ENCODE peak calls at places on chromosomes 2 and 18, in eight cellular contexts. T, N, K, Y, C, L, M and R are unnamed samples.

GRCh38 chr2:46329803-46330775 is 32.9 kb downstream of the EPAS1 start:
- DNase-seq in T (peak; percentile 81), N (peak; percentile 91), K (no peak), Y (no peak), C (no peak), L (no peak), M (peak; percentile 81), R (peak; percentile 68)

GRCh38 chr18:32368170-32368569 is 102.5 kb downstream of the GAREM1 start:
- DNase-seq in T (no peak), N (peak; percentile 65), K (no peak), Y (no peak), C (no peak), L (no peak), M (no peak), R (no peak)

GRCh38 chr2:236828002-236828401 is 257.7 kb upstream of the COPS8 start:
- DNase-seq in T (no peak), N (no peak), K (peak; percentile 25), Y (no peak), C (no peak), L (no peak), M (no peak), R (no peak)

GRCh38 chr2:205752924-205753323 is 70.6 kb downstream of the NRP2 start:
- DNase-seq in T (no peak), N (no peak), K (no peak), Y (no peak), C (no peak), L (no peak), M (no peak), R (no peak)

GRCh38 chr18:32454667-32455066 is 16.0 kb downstream of the GAREM1 start:
- DNase-seq in T (peak; percentile 11), N (no peak), K (no peak), Y (no peak), C (no peak), L (no peak), M (no peak), R (no peak)

GRCh38 chr18:78891185-78891762 is 88.3 kb upstream of the SALL3 start:
- DNase-seq in T (no peak), N (no peak), K (no peak), Y (no peak), C (peak; percentile 21), L (no peak), M (no peak), R (no peak)

GRCh38 chr2:112940859-112941258 is 29.9 kb downstream of the IL37 start:
- DNase-seq in T (no peak), N (no peak), K (no peak), Y (no peak), C (no peak), L (no peak), M (no peak), R (no peak)

GRCh38 chr2:234853739-234854138 is 98.1 kb upstream of the SH3BP4 start:
- DNase-seq in T (no peak), N (no peak), K (no peak), Y (no peak), C (no peak), L (no peak), M (no peak), R (no peak)

GRCh38 chr2:110106642-110107041 is 9.0 kb downstream of the MALL start:
- DNase-seq in T (peak; percentile 82), N (peak; percentile 65), K (no peak), Y (no peak), C (no peak), L (no peak), M (no peak), R (peak; percentile 41)

GRCh38 chr2:163752252-163752651 is 16.4 kb upstream of the FIGN start:
- DNase-seq in T (peak; percentile 59), N (peak; percentile 63), K (no peak), Y (no peak), C (no peak), L (no peak), M (no peak), R (no peak)

GRCh38 chr2:7813541-7814310 is 868.1 kb upstream of the ID2 start:
- DNase-seq in T (peak; percentile 24), N (peak; percentile 25), K (no peak), Y (no peak), C (no peak), L (no peak), M (no peak), R (peak; percentile 63)

GRCh38 chr2:215401896-215402379 is 33.9 kb downstream of the FN1 start:
- DNase-seq in T (peak; percentile 78), N (peak; percentile 81), K (no peak), Y (no peak), C (no peak), L (no peak), M (no peak), R (peak; percentile 70)

GRCh38 chr2:215397632-215398341 is 38.1 kb downstream of the FN1 start:
- DNase-seq in T (no peak), N (no peak), K (no peak), Y (peak; percentile 23), C (no peak), L (no peak), M (no peak), R (no peak)

GRCh38 chr2:215396595-215397313 is 39.1 kb downstream of the FN1 start:
- DNase-seq in T (peak; percentile 34), N (no peak), K (no peak), Y (no peak), C (no peak), L (no peak), M (no peak), R (no peak)

GRCh38 chr2:215395687-215396460 is 40.0 kb downstream of the FN1 start:
- DNase-seq in T (no peak), N (no peak), K (no peak), Y (no peak), C (no peak), L (no peak), M (no peak), R (no peak)

GRCh38 chr2:215399067-215399716 is 36.7 kb downstream of the FN1 start:
- DNase-seq in T (no peak), N (no peak), K (no peak), Y (no peak), C (no peak), L (no peak), M (no peak), R (no peak)
- H3K4me3 ChIP-seq in T (no peak overlapping the region), N (no peak overlapping the region), K (no peak overlapping the region), Y (no peak overlapping the region), C (no peak overlapping the region), L (no peak overlapping the region), M (no peak overlapping the region), R (no peak overlapping the region)

GRCh38 chr2:216149741-216150140 is 40.6 kb downstream of the XRCC5 start:
- DNase-seq in T (peak; percentile 40), N (no peak), K (no peak), Y (no peak), C (no peak), L (no peak), M (no peak), R (no peak)

GRCh38 chr2:216148983-216149382 is 39.8 kb downstream of the XRCC5 start:
- DNase-seq in T (no peak), N (no peak), K (no peak), Y (no peak), C (no peak), L (no peak), M (no peak), R (no peak)

GRCh38 chr2:216155954-216156353 is 46.8 kb downstream of the XRCC5 start:
- DNase-seq in T (no peak), N (no peak), K (no peak), Y (no peak), C (no peak), L (no peak), M (no peak), R (no peak)

GRCh38 chr2:216147172-216148131 is 38.3 kb downstream of the XRCC5 start:
- DNase-seq in T (no peak), N (no peak), K (no peak), Y (no peak), C (no peak), L (no peak), M (no peak), R (no peak)

DNA sequence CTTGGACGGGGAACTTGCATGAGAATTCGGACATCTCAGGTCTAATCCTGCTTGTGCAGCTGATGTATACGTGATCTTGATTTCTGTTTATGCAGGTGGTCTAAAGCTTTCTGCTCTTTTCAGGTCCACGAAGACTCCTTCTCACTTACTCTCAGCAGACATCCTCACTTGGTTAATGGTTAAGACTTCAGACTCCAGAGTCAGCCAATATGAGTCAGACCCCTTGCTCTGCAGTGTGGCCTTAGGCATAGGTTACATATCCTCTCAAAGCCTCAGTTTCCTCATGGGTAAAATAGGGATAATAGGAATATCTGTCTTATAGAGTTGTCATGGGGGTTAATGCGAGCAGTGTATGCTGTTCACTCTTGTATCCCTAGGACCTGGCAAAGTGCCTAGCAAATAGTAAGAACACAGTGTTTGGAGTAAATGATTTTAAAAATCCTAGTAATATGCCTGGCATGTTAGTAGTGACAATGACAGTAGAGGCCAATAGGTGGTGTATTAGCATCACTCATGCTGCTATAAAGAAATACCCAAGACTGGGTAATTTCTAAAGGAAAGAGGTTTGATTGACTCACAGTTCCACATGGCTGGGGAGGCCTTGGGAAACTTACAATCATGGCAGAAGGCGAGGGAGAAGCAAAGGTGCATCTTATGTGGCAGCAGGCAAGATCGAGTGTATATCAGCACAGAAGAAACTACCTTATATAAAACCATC is 42.3 kb downstream of the XRCC5 start:
- DNase-seq in T (no peak), N (no peak), K (no peak), Y (no peak), C (no peak), L (no peak), M (no peak), R (no peak)
- H3K36me3 ChIP-seq in T (peaks cover 91% of the 10 kb centered on the region), N (peaks cover 45% of the 10 kb centered on the region), K (peaks cover 66% of the 10 kb centered on the region), Y (peaks cover 56% of the 10 kb centered on the region), C (peaks cover 80% of the 10 kb centered on the region), L (peaks cover 94% of the 10 kb centered on the region), M (peaks cover 7% of the 10 kb centered on the region), R (peaks cover 93% of the 10 kb centered on the region)

DNA sequence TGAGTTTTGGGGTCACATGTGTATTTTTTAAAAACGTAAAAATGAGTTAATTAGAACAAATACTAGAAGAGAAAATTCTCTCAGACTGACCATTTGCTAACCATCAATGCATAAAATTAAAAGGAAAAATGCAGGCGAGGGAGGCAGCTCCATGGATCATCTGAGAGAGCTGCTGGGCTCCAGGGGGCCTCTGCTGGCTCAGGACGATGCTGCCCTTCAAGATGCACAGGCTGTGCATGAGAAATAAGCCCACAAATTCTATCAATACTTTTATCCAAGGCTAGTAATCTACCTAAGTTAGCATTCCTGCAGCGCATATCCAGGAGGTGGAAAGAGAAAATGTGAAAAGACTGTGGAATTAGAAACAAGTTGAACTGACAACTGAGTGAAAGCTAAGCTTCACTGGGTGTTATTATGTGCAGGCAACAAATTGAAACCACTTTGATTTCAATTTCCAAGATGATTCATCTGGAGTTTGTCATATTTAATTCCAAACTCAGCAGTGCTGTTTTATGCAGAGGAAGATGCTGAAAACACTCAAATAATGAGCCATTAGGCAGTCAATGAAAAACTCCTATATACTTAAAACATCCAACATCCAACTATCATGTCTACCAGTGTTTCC is 261.1 kb downstream of the NBAS start:
- DNase-seq in T (no peak), N (no peak), K (no peak), Y (no peak), C (no peak), L (no peak), M (no peak), R (no peak)
- H3K9me3 ChIP-seq in T (no peaks in the 10 kb centered on the region), N (no peaks in the 10 kb centered on the region), K (no peaks in the 10 kb centered on the region), Y (no peaks in the 10 kb centered on the region), C (no peaks in the 10 kb centered on the region), L (no peaks in the 10 kb centered on the region), M (no peaks in the 10 kb centered on the region), R (no peaks in the 10 kb centered on the region)

DNA sequence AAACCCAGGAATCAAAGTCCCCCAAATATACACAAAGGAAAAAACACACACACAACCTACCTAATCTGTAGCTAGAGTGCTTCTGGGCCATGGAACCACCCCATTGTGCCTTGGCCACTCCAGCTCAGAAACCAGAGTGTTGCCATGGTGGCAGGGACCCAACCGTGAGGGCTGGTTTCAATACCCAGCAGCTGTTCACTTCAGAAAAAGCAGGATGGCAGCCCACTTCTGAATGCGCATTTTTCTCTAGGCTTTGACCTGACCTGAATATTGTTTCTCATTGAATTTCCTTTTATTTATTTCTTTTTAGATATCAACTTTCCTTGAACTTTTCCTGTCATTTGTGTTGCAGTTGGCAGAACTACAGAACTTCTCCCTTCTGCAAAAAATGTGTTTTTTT is 43.0 kb upstream of the EHBP1 start:
- DNase-seq in T (no peak), N (no peak), K (no peak), Y (no peak), C (no peak), L (no peak), M (no peak), R (no peak)
- H3K4me3 ChIP-seq in T (no peak overlapping the region), N (no peak overlapping the region), K (no peak overlapping the region), Y (no peak overlapping the region), C (no peak overlapping the region), L (no peak overlapping the region), M (no peak overlapping the region), R (no peak overlapping the region)